ENCODE peak calls at places on chromosomes 2 and 18, in five cellular contexts. P, W, T, J and X are unnamed samples.

GRCh38 chr2:120722603-120723421 is 12.9 kb upstream of the GLI2 start:
- DNase-seq in T (no peak), W (no peak), J (no peak), P (no peak), X (no peak)

GRCh38 chr2:172106128-172106961 is 3.6 kb upstream of the DLX2 start:
- DNase-seq in T (no peak), W (no peak), J (no peak), P (no peak), X (peak; percentile 50)

GRCh38 chr18:7856733-7857132 is 289.6 kb downstream of the PTPRM start:
- DNase-seq in J (no peak), T (no peak), P (no peak), W (no peak), X (peak; percentile 45)

GRCh38 chr2:222882484-222882928 is 21.7 kb downstream of the ACSL3 start:
- DNase-seq in J (no peak), T (no peak), P (no peak), W (no peak), X (peak; percentile 86)

GRCh38 chr2:40281021-40281940 is 170.6 kb downstream of the SLC8A1 start:
- DNase-seq in J (peak; percentile 22), W (no peak), T (peak; percentile 4), P (no peak), X (peak; percentile 94)

GRCh38 chr18:67969458-67969857 is 452.9 kb upstream of the DSEL start:
- DNase-seq in T (no peak), J (no peak), W (no peak), P (no peak), X (no peak)

GRCh38 chr18:63376493-63377053 is 9.6 kb upstream of the KDSR start:
- DNase-seq in T (no peak), J (no peak), P (no peak), W (no peak), X (peak; percentile 34)

GRCh38 chr2:197992482-197993133 is 188.2 kb downstream of the PLCL1 start:
- DNase-seq in P (no peak), J (no peak), T (no peak), W (no peak), X (no peak)

GRCh38 chr18:71665131-71665530 is 879.0 kb downstream of the CBLN2 start:
- DNase-seq in W (no peak), T (no peak), J (no peak), P (no peak), X (no peak)

GRCh38 chr2:239392072-239392357 is 8.8 kb downstream of the HDAC4 start:
- DNase-seq in J (no peak), T (no peak), P (no peak), W (no peak), X (no peak)

GRCh38 chr18:79458131-79458838 is 62.6 kb downstream of the NFATC1 start:
- DNase-seq in T (no peak), W (no peak), J (peak; percentile 58), P (no peak), X (peak; percentile 77)

GRCh38 chr18:433297-433696 is 67.2 kb downstream of the COLEC12 start:
- DNase-seq in T (no peak), P (no peak), W (no peak), J (no peak), X (no peak)

GRCh38 chr2:203500951-203501350 is 34.1 kb downstream of the RAPH1 start:
- DNase-seq in W (no peak), J (no peak), T (no peak), P (no peak), X (no peak)

GRCh38 chr2:9392895-9393757 is 30.2 kb downstream of the ITGB1BP1 start:
- DNase-seq in P (no peak), T (no peak), J (no peak), W (no peak), X (no peak)

GRCh38 chr2:224284134-224284946 is 117.6 kb downstream of the FAM124B start:
- DNase-seq in J (no peak), T (no peak), P (no peak), W (no peak), X (peak; percentile 61)

GRCh38 chr2:241065355-241065803 is 36.7 kb downstream of the MTERF4 start:
- DNase-seq in J (no peak), T (no peak), P (no peak), W (no peak), X (no peak)

GRCh38 chr2:119826370-119826961 is 66.7 kb downstream of the PTPN4 start:
- DNase-seq in T (no peak), J (no peak), W (no peak), P (no peak), X (peak; percentile 54)